ENCODE peak calls at places on chromosomes 6 and 20, in nine cellular contexts. D is psoas muscle; M is astrocyte of the cerebellum; Y is bronchial epithelial cell; U is mucosa of descending colon; W is tibial artery; Q is CD8-positive, alpha-beta T cell; R is astrocyte of the spinal cord; X is IMR-90. L is an unnamed sample.

GRCh38 chr6:105209950-105210706 is 30.3 kb upstream of the POPDC3 start:
- DNase-seq in D (no peak), M (peak; percentile 49), Y (peak; percentile 91), U (no peak), W (no peak), Q (no peak), R (peak; percentile 83), X (peak; percentile 85), L (peak; percentile 91)

GRCh38 chr6:21616005-21616404 is 22.5 kb downstream of the SOX4 start:
- DNase-seq in D (no peak), M (no peak), Y (no peak), U (no peak), W (no peak), Q (no peak), R (no peak), X (no peak), L (peak; percentile 34)

GRCh38 chr6:163241668-163242067 is 172.8 kb upstream of the QKI start:
- DNase-seq in D (no peak), M (no peak), Y (no peak), U (no peak), W (no peak), Q (no peak), R (no peak), X (no peak), L (no peak)

GRCh38 chr6:39896701-39897100 is 37.6 kb downstream of the MOCS1 start:
- DNase-seq in D (no peak), M (no peak), Y (no peak), U (no peak), W (no peak), Q (no peak), R (no peak), X (no peak), L (no peak)

GRCh38 chr6:40022867-40023266 is 88.6 kb upstream of the MOCS1 start:
- DNase-seq in D (no peak), M (no peak), Y (no peak), U (no peak), W (no peak), Q (no peak), R (no peak), X (no peak), L (no peak)

GRCh38 chr6:134878136-134878535 is 71.8 kb downstream of the ALDH8A1 start:
- DNase-seq in D (no peak), M (no peak), Y (no peak), U (no peak), W (no peak), Q (no peak), R (no peak), X (no peak), L (peak; percentile 25)

GRCh38 chr6:137697267-137697938 is 169.7 kb upstream of the TNFAIP3 start:
- DNase-seq in D (no peak), M (peak; percentile 29), Y (peak; percentile 57), U (no peak), W (no peak), Q (no peak), R (peak; percentile 42), X (peak; percentile 84), L (peak; percentile 75)

GRCh38 chr20:53980101-53980500 is 90.3 kb downstream of the BCAS1 start:
- DNase-seq in D (no peak), M (no peak), Y (no peak), U (no peak), W (no peak), Q (no peak), R (no peak), X (no peak), L (no peak)

GRCh38 chr20:62795023-62795761 is 1.1 kb upstream of the MRGBP start:
- DNase-seq in D (peak; percentile 72), M (no peak), Y (peak; percentile 37), U (peak; percentile 82), W (peak; percentile 59), Q (peak; percentile 44), R (peak; percentile 49), X (peak; percentile 49), L (peak; percentile 51)
- TF ChIP-seq CTCF in D (no peak), M (no peak), Y (no peak), U (no peak), W (no peak), Q (no peak), R (no peak), X (no peak), L (no peak)

GRCh38 chr6:111873178-111874029 is at the start of gene FYN:
- DNase-seq in D (peak; percentile 98), M (peak; percentile 84), Y (peak; percentile 82), U (peak; percentile 97), W (peak; percentile 98), Q (peak; percentile 97), R (peak; percentile 98), X (peak; percentile 92), L (peak; percentile 98)
- H3K4me3 ChIP-seq in D (peak within 1 kb of the TSS; percentile 72), M (peak within 1 kb of the TSS; percentile 64), Y (peak within 1 kb of the TSS; percentile 57), U (peak within 1 kb of the TSS; percentile 49), W (peak within 1 kb of the TSS; percentile 67), Q (peak within 1 kb of the TSS; percentile 91), R (peak within 1 kb of the TSS; percentile 63), X (peak within 1 kb of the TSS; percentile 59), L (peak within 1 kb of the TSS; percentile 74)

GRCh38 chr6:138752017-138752416 is 21.6 kb upstream of the CCDC28A start:
- DNase-seq in D (no peak), M (no peak), Y (no peak), U (no peak), W (no peak), Q (no peak), R (no peak), X (no peak), L (no peak)
- TF ChIP-seq CTCF in D (no peak), M (no peak), Y (no peak), U (no peak), W (no peak), Q (no peak), R (peak; percentile 31), X (peak; percentile 7), L (no peak)

DNA sequence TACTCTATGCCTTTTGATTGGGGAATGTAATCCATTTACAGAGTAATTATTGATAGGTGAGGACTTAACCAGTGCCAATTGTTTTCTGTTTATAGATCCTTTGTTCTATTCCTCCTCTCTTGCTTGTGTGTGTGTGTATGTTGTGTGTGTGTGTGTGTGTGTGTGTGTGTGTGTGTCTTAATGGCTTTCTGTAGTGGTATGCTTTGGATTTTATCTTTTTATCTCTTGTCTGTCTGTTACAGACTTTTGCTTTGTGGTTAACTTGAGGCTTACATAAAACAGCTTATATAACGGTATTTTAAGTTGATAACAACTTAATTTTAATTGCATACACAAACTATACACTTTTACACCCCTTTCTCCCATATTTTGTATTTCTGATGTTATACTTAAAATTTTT is 54.7 kb downstream of the CDC5L start:
- DNase-seq in D (no peak), M (no peak), Y (no peak), U (no peak), W (no peak), Q (no peak), R (no peak), X (no peak), L (no peak)
- H3K4me3 ChIP-seq in D (no peak overlapping the region), M (no peak overlapping the region), Y (no peak overlapping the region), U (no peak overlapping the region), W (no peak overlapping the region), Q (no peak overlapping the region), R (no peak overlapping the region), X (no peak overlapping the region), L (no peak overlapping the region)

GRCh38 chr20:50224553-50225255 is 34.1 kb downstream of the CEBPB start:
- DNase-seq in D (peak; percentile 90), M (peak; percentile 74), Y (no peak), U (no peak), W (peak; percentile 92), Q (no peak), R (peak; percentile 77), X (peak; percentile 97), L (peak; percentile 96)
- TF ChIP-seq CTCF in D (peak; percentile 14), M (peak; percentile 44), Y (no peak), U (no peak), W (peak; percentile 40), Q (no peak), R (peak; percentile 29), X (peak; percentile 44), L (peak; percentile 32)

GRCh38 chr6:24378473-24379097 is 20.7 kb upstream of the DCDC2 start:
- DNase-seq in D (no peak), M (no peak), Y (no peak), U (no peak), W (no peak), Q (no peak), R (no peak), X (no peak), L (no peak)
- H3K4me3 ChIP-seq in D (no peak overlapping the region), M (no peak overlapping the region), Y (no peak overlapping the region), U (no peak overlapping the region), W (no peak overlapping the region), Q (no peak overlapping the region), R (no peak overlapping the region), X (no peak overlapping the region), L (no peak overlapping the region)

GRCh38 chr6:131923356-131923755 is 27.8 kb downstream of the CCN2 start:
- DNase-seq in D (no peak), M (peak; percentile 39), Y (peak; percentile 48), U (no peak), W (no peak), Q (no peak), R (peak; percentile 56), X (peak; percentile 57), L (peak; percentile 85)
- TF ChIP-seq CTCF in D (peak; percentile 40), M (peak; percentile 55), Y (peak; percentile 78), U (peak; percentile 14), W (peak; percentile 31), Q (peak; percentile 34), R (peak; percentile 69), X (peak; percentile 49), L (peak; percentile 80)

L was measured in cardiac fibroblast.